ENCODE peak calls at places on chromosomes 1 and 21, in seven cellular contexts. M is breast epithelium; K is stimulated activated CD8-positive, alpha-beta memory T cell treated with anti-CD3 and anti-CD28 coated beads, Interleukin-7, amount 100 ng/mL, for 24 hours; N is lung; X is Ammon's horn; R is CD8-positive, alpha-beta memory T cell; O is colonic mucosa. T is an unnamed sample.
A peak's percentile ranks its signal among the peaks of the same experiment; 100 is the strongest.

GRCh38 chr1:190754769-190755168 is 277.1 kb upstream of the BRINP3 start:
- DNase-seq in M (no peak), K (no peak), N (no peak), X (no peak), R (no peak), O (no peak), T (peak; percentile 3)

GRCh38 chr1:61887076-61887867 is 145.0 kb downstream of the PATJ start:
- DNase-seq in M (no peak), K (no peak), N (peak; percentile 48), X (no peak), R (no peak), O (no peak), T (no peak)

GRCh38 chr1:89604414-89604735 is 28.5 kb upstream of the LRRC8C start:
- DNase-seq in M (no peak), K (no peak), N (no peak), X (no peak), R (no peak), O (no peak), T (no peak)

GRCh38 chr1:157700711-157701110 is at the start of gene FCRL3:
- DNase-seq in M (no peak), K (no peak), N (no peak), X (no peak), R (no peak), O (no peak), T (no peak)

GRCh38 chr1:119633575-119634325 is 14.3 kb downstream of the ZNF697 start:
- DNase-seq in M (no peak), K (no peak), N (no peak), X (no peak), R (no peak), O (no peak), T (no peak)

GRCh38 chr1:29379438-29380073 is 143.2 kb downstream of the PTPRU start:
- DNase-seq in M (no peak), K (no peak), N (no peak), X (no peak), R (no peak), O (no peak), T (peak; percentile 24)

GRCh38 chr1:9808459-9808858 is 15.3 kb downstream of the CLSTN1 start:
- DNase-seq in M (no peak), K (no peak), N (no peak), X (no peak), R (no peak), O (no peak), T (no peak)

GRCh38 chr1:204104331-204105222 is 31.7 kb downstream of the SOX13 start:
- DNase-seq in M (no peak), K (no peak), N (no peak), X (no peak), R (no peak), O (peak; percentile 81), T (peak; percentile 79)

GRCh38 chr1:82152356-82153281 is 351.9 kb downstream of the ADGRL2 start:
- DNase-seq in M (no peak), K (no peak), N (no peak), X (no peak), R (no peak), O (no peak), T (no peak)

GRCh38 chr21:37670883-37671282 is 245.4 kb downstream of the KCNJ6 start:
- DNase-seq in M (no peak), K (no peak), N (no peak), X (no peak), R (no peak), O (no peak), T (no peak)

T was measured in KG1.